ENCODE peak calls at places on chromosomes 13 and 19, in eight cellular contexts. Y, J, Q, A, M, L, X and K are unnamed samples.

GRCh38 chr13:72726721-72727416 is 560 bp downstream of the MZT1 start:
- DNase-seq in Y (peak), J (peak), Q (peak), A (no peak), M (no peak), L (peak), X (no peak), K (no peak)

GRCh38 chr13:20489185-20489820 is 36.4 kb downstream of the CRYL1 start:
- DNase-seq in Y (peak), J (no peak), Q (no peak), A (peak), M (no peak), L (no peak), X (no peak), K (no peak)

GRCh38 chr19:56839665-56840451 is 668 bp downstream of the PEG3 start:
- DNase-seq in Y (no peak), J (peak), Q (peak), A (no peak), M (no peak), L (peak), X (no peak), K (no peak)

GRCh38 chr13:102900193-102900608 is 54.4 kb downstream of the ERCC5 start:
- DNase-seq in Y (no peak), J (no peak), Q (no peak), A (no peak), M (no peak), L (no peak), X (no peak), K (no peak)

GRCh38 chr13:51525567-51526165 is 58.6 kb upstream of the WDFY2 start:
- DNase-seq in Y (no peak), J (no peak), Q (no peak), A (no peak), M (no peak), L (no peak), X (no peak), K (no peak)

GRCh38 chr13:110254751-110255553 is 52.0 kb downstream of the COL4A1 start:
- DNase-seq in Y (no peak), J (peak), Q (peak), A (no peak), M (no peak), L (peak), X (no peak), K (no peak)

GRCh38 chr13:79307433-79307861 is 98.6 kb downstream of the RBM26 start:
- DNase-seq in Y (no peak), J (no peak), Q (peak), A (no peak), M (no peak), L (no peak), X (no peak), K (no peak)

GRCh38 chr13:80235559-80236296 is 105.2 kb downstream of the SPRY2 start:
- DNase-seq in Y (no peak), J (no peak), Q (no peak), A (no peak), M (no peak), L (no peak), X (no peak), K (no peak)

GRCh38 chr13:25882732-25883357 is 169.0 kb downstream of the SHISA2 start:
- DNase-seq in Y (no peak), J (no peak), Q (no peak), A (no peak), M (no peak), L (no peak), X (no peak), K (no peak)

GRCh38 chr13:43529796-43530195 is 257.0 kb downstream of the ENOX1 start:
- DNase-seq in Y (no peak), J (no peak), Q (no peak), A (no peak), M (no peak), L (no peak), X (no peak), K (no peak)

GRCh38 chr19:4717191-4717965 is 6.3 kb downstream of the DPP9 start:
- DNase-seq in Y (no peak), J (no peak), Q (peak), A (no peak), M (no peak), L (no peak), X (no peak), K (no peak)

GRCh38 chr13:72313546-72313945 is 413.9 kb downstream of the MZT1 start:
- DNase-seq in Y (no peak), J (no peak), Q (no peak), A (no peak), M (no peak), L (no peak), X (no peak), K (no peak)

GRCh38 chr19:31418055-31418454 is 68.8 kb upstream of the TSHZ3 start:
- DNase-seq in Y (no peak), J (no peak), Q (no peak), A (no peak), M (no peak), L (no peak), X (no peak), K (no peak)

GRCh38 chr13:108102771-108103170 is 112.6 kb downstream of the LIG4 start:
- DNase-seq in Y (no peak), J (no peak), Q (no peak), A (no peak), M (no peak), L (no peak), X (no peak), K (no peak)

GRCh38 chr13:111046590-111047141 is 68.4 kb upstream of the ARHGEF7 start:
- DNase-seq in Y (no peak), J (peak), Q (peak), A (no peak), M (no peak), L (peak), X (no peak), K (no peak)

GRCh38 chr13:91169641-91170040 is 177.8 kb upstream of the MIR17HG start:
- DNase-seq in Y (no peak), J (no peak), Q (no peak), A (no peak), M (no peak), L (no peak), X (no peak), K (no peak)

GRCh38 chr13:20219585-20219984 is 12.5 kb downstream of the GJB6 start:
- DNase-seq in Y (no peak), J (no peak), Q (no peak), A (peak), M (no peak), L (no peak), X (no peak), K (no peak)

GRCh38 chr13:41206467-41206866 is 12.1 kb upstream of the KBTBD7 start:
- DNase-seq in Y (no peak), J (no peak), Q (no peak), A (no peak), M (no peak), L (no peak), X (no peak), K (no peak)

GRCh38 chr13:113862766-113863510 is 938 bp downstream of the GAS6 start:
- DNase-seq in Y (no peak), J (peak), Q (peak), A (no peak), M (no peak), L (peak), X (no peak), K (no peak)

GRCh38 chr13:85261757-85262346 is 537.4 kb downstream of the SLITRK6 start:
- DNase-seq in Y (peak), J (no peak), Q (no peak), A (no peak), M (no peak), L (no peak), X (no peak), K (no peak)

GRCh38 chr19:1992759-1993260 is 22.7 kb downstream of the BTBD2 start:
- DNase-seq in Y (peak), J (peak), Q (no peak), A (no peak), M (no peak), L (no peak), X (peak), K (no peak)

GRCh38 chr19:56170261-56170660 is 5.5 kb upstream of the GALP start:
- DNase-seq in Y (no peak), J (no peak), Q (no peak), A (no peak), M (peak), L (no peak), X (no peak), K (no peak)

GRCh38 chr19:58021541-58022282 is 12.1 kb upstream of the ZSCAN1 start:
- DNase-seq in Y (no peak), J (no peak), Q (peak), A (no peak), M (peak), L (no peak), X (no peak), K (no peak)

GRCh38 chr19:10286803-10287737 is at the start of gene ICAM4:
- DNase-seq in Y (peak), J (peak), Q (peak), A (no peak), M (no peak), L (no peak), X (peak), K (no peak)

GRCh38 chr19:51690359-51691121 is 2.6 kb upstream of the SPACA6 start:
- DNase-seq in Y (peak), J (peak), Q (peak), A (no peak), M (no peak), L (peak), X (no peak), K (no peak)

GRCh38 chr19:33500991-33501390 is 20.6 kb downstream of the PEPD start:
- DNase-seq in Y (no peak), J (no peak), Q (no peak), A (no peak), M (no peak), L (no peak), X (no peak), K (no peak)

GRCh38 chr19:50171752-50172151 is 8.7 kb upstream of the IZUMO2 start:
- DNase-seq in Y (no peak), J (no peak), Q (no peak), A (no peak), M (no peak), L (no peak), X (no peak), K (no peak)

GRCh38 chr13:45737571-45738002 is 35.5 kb downstream of the CBY2 start:
- DNase-seq in Y (peak), J (no peak), Q (no peak), A (no peak), M (no peak), L (no peak), X (no peak), K (no peak)

GRCh38 chr13:42094641-42095040 is 46.2 kb downstream of the DGKH start:
- DNase-seq in Y (no peak), J (no peak), Q (no peak), A (no peak), M (no peak), L (no peak), X (no peak), K (no peak)

GRCh38 chr13:112687836-112688559 is 1.8 kb upstream of the ATP11A start:
- DNase-seq in Y (no peak), J (no peak), Q (no peak), A (no peak), M (no peak), L (peak), X (no peak), K (no peak)
- H3K4me3 ChIP-seq in Y (no peak), J (no peak), Q (no peak), A (no peak), M (no peak), L (no peak), X (no peak), K (no peak)

GRCh38 chr13:99955747-99956472 is 15.7 kb downstream of the ZIC5 start:
- DNase-seq in Y (no peak), J (no peak), Q (no peak), A (no peak), M (no peak), L (peak), X (no peak), K (no peak)
- H3K4me3 ChIP-seq in Y (no peak), J (peak), Q (peak), A (no peak), M (peak), L (peak), X (no peak), K (peak)

DNA sequence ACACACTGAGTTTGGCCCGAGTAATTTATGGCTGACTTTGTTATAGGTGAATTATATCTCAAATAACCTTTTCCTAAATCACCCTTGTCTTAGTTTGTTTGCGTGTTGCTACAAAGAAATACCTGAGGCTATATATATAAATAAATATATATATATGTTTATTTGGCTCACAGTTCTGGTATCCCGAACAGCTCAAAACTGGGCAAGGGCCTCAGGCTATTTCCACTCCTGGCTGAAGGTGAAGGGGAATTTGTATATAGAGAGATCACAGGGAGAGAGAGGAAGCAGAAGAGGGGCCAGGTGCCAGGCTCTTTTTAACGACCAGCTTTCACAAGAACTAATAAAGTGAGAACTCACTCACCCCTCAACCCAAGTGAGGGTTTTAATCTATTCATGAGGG is 159.9 kb upstream of the STARD13 start:
- DNase-seq in Y (no peak), J (no peak), Q (no peak), A (no peak), M (no peak), L (no peak), X (no peak), K (no peak)
- H3K4me3 ChIP-seq in Y (no peak), J (no peak), Q (no peak), A (no peak), M (no peak), L (no peak), X (no peak), K (peak)

GRCh38 chr19:13027557-13027956 is 32.3 kb downstream of the NFIX start:
- DNase-seq in Y (no peak), J (no peak), Q (no peak), A (no peak), M (no peak), L (no peak), X (no peak), K (no peak)

GRCh38 chr19:13025819-13026477 is 30.7 kb downstream of the NFIX start:
- DNase-seq in Y (no peak), J (no peak), Q (no peak), A (no peak), M (no peak), L (no peak), X (no peak), K (no peak)

GRCh38 chr19:13028027-13028426 is 32.8 kb downstream of the NFIX start:
- DNase-seq in Y (no peak), J (no peak), Q (no peak), A (no peak), M (no peak), L (no peak), X (no peak), K (no peak)

GRCh38 chr19:13026478-13026999 is 31.3 kb downstream of the NFIX start:
- DNase-seq in Y (no peak), J (no peak), Q (peak), A (no peak), M (no peak), L (no peak), X (no peak), K (no peak)

GRCh38 chr19:13027031-13027430 is 31.8 kb downstream of the NFIX start:
- DNase-seq in Y (no peak), J (no peak), Q (no peak), A (no peak), M (no peak), L (no peak), X (no peak), K (no peak)
- H3K4me3 ChIP-seq in Y (no peak), J (peak), Q (peak), A (no peak), M (peak), L (peak), X (no peak), K (peak)

GRCh38 chr19:41425174-41426115 is 1.7 kb downstream of the B3GNT8 start:
- DNase-seq in Y (no peak), J (no peak), Q (no peak), A (no peak), M (no peak), L (no peak), X (no peak), K (no peak)

GRCh38 chr19:41426952-41427646 is at the start of gene B3GNT8:
- DNase-seq in Y (no peak), J (peak), Q (peak), A (no peak), M (no peak), L (peak), X (peak), K (no peak)

GRCh38 chr19:41426116-41426841 is 895 bp downstream of the B3GNT8 start:
- DNase-seq in Y (no peak), J (no peak), Q (no peak), A (no peak), M (no peak), L (no peak), X (no peak), K (no peak)

GRCh38 chr19:41428481-41428859 is 1.3 kb upstream of the B3GNT8 start:
- DNase-seq in Y (no peak), J (no peak), Q (no peak), A (no peak), M (no peak), L (no peak), X (no peak), K (no peak)

GRCh38 chr19:41427647-41428480 is 690 bp upstream of the B3GNT8 start:
- DNase-seq in Y (no peak), J (no peak), Q (peak), A (no peak), M (no peak), L (peak), X (peak), K (no peak)
- H3K4me3 ChIP-seq in Y (no peak), J (peak), Q (peak), A (no peak), M (peak), L (peak), X (peak), K (peak)